ENCODE peak calls at places on chromosome 16, in ten cellular contexts. O is NCI-H146; V is stimulated activated CD4-positive, alpha-beta T cell treated with anti-CD3 and anti-CD28 coated beads, Interleukin-2, amount 100 ng/mL, for 48 hours; S is fibroblast of lung; H is CD8-positive, alpha-beta T cell; Z is NCI-H187; G is BE2C; E is T-helper 2 cell; I is tibial nerve; Q is activated B cell treated with CpG ODN at 0.5 μM for 24 hours. A is an unnamed sample.

GRCh38 chr16:50711862-50712567 is 18.6 kb downstream of the NOD2 start:
- DNase-seq in V (no peak), E (no peak), G (peak), I (no peak), Q (no peak), O (no peak), H (no peak), Z (no peak), S (no peak), A (no peak)

GRCh38 chr16:19997734-19998133 is 76.0 kb downstream of the GPR139 start:
- DNase-seq in I (no peak), E (no peak), Q (no peak), V (no peak), O (no peak), H (no peak), G (no peak), Z (no peak), S (peak), A (no peak)

GRCh38 chr16:1812732-1813163 is 13.9 kb downstream of the HAGH start:
- DNase-seq in O (peak), E (peak), H (peak), I (no peak), V (peak), Q (no peak), Z (peak), S (peak), G (peak), A (peak)

GRCh38 chr16:81172769-81173658 is 65.5 kb upstream of the BCO1 start:
- DNase-seq in S (no peak), Q (no peak), E (no peak), H (no peak), I (no peak), O (peak), V (no peak), G (no peak), Z (no peak), A (no peak)

GRCh38 chr16:31874354-31875111 is 926 bp downstream of the ZNF267 start:
- DNase-seq in S (peak), O (peak), Z (no peak), E (peak), G (no peak), V (no peak), I (no peak), H (no peak), Q (peak), A (no peak)

GRCh38 chr16:57008440-57008839 is 19.1 kb downstream of the NLRC5 start:
- DNase-seq in H (no peak), Z (no peak), I (no peak), S (no peak), G (no peak), Q (no peak), V (no peak), E (no peak), O (no peak), A (no peak)

GRCh38 chr16:11835891-11836652 is 15.3 kb downstream of the RSL1D1 start:
- DNase-seq in E (no peak), Q (no peak), S (peak), V (no peak), G (no peak), Z (no peak), H (no peak), O (no peak), I (no peak), A (no peak)

GRCh38 chr16:31875112-31875803 is 1.7 kb downstream of the ZNF267 start:
- DNase-seq in H (no peak), E (no peak), G (no peak), O (no peak), Z (no peak), V (no peak), S (peak), I (no peak), Q (peak), A (no peak)

GRCh38 chr16:876523-877241 is 76.1 kb upstream of the GNG13 start:
- DNase-seq in Z (no peak), G (no peak), H (no peak), S (no peak), Q (no peak), I (no peak), E (no peak), V (no peak), O (no peak), A (no peak)

GRCh38 chr16:11561856-11562255 is 24.9 kb downstream of the LITAF start:
- DNase-seq in Q (no peak), O (no peak), E (no peak), I (no peak), G (no peak), S (no peak), Z (no peak), V (no peak), H (no peak), A (no peak)

GRCh38 chr16:47323241-47323640 is 137.6 kb downstream of the ITFG1 start:
- DNase-seq in Q (no peak), H (no peak), O (no peak), G (no peak), Z (no peak), V (no peak), I (no peak), S (no peak), E (no peak), A (no peak)

GRCh38 chr16:31052131-31052530 is 18.8 kb downstream of the STX4 start:
- DNase-seq in O (no peak), V (no peak), Z (no peak), Q (no peak), I (no peak), H (no peak), E (no peak), S (peak), G (no peak), A (no peak)

GRCh38 chr16:12903325-12904040 is 2.1 kb downstream of the SHISA9 start:
- DNase-seq in I (no peak), V (no peak), S (no peak), G (no peak), H (no peak), O (no peak), Z (no peak), Q (no peak), E (no peak), A (no peak)

GRCh38 chr16:69423189-69423588 is 1.2 kb upstream of the CYB5B start:
- DNase-seq in H (no peak), I (no peak), V (no peak), G (no peak), S (no peak), E (no peak), Q (no peak), O (no peak), Z (no peak), A (no peak)

GRCh38 chr16:66851166-66851964 is 7.2 kb downstream of the CA7 start:
- DNase-seq in I (no peak), G (no peak), S (no peak), O (no peak), Z (no peak), V (no peak), E (no peak), H (no peak), Q (no peak), A (no peak)

GRCh38 chr16:24041834-24042631 is 206.2 kb downstream of the PRKCB start:
- DNase-seq in Q (peak), S (peak), H (peak), Z (peak), G (peak), E (peak), V (peak), I (no peak), O (peak), A (peak)

GRCh38 chr16:83689385-83689831 is 118.4 kb upstream of the HSBP1 start:
- DNase-seq in Z (no peak), H (no peak), Q (no peak), O (no peak), G (no peak), S (peak), I (no peak), V (no peak), E (peak), A (no peak)

GRCh38 chr16:30523768-30524574 is 2.4 kb downstream of the ZNF768 start:
- DNase-seq in S (no peak), G (no peak), Q (no peak), V (no peak), E (no peak), H (no peak), O (no peak), I (no peak), Z (no peak), A (no peak)

GRCh38 chr16:57039148-57039812 is 49.9 kb downstream of the NLRC5 start:
- DNase-seq in I (no peak), V (no peak), E (peak), S (peak), O (no peak), Z (no peak), Q (no peak), H (peak), G (no peak), A (no peak)

GRCh38 chr16:22192261-22193133 is 13.6 kb upstream of the EEF2K start:
- DNase-seq in E (peak), O (peak), H (peak), V (peak), G (peak), I (peak), Q (peak), Z (no peak), S (peak), A (no peak)

A was measured in NCI-H2107.